ENCODE peak calls at places on chromosome 7, in eight cellular contexts. B is Panc1; O is lung; G is right cardiac atrium; L is aorta; J is cardiac muscle cell; D is HCT116; Q is CD8-positive, alpha-beta T cell. H is an unnamed sample.

GRCh38 chr7:76220185-76221057 is 18.7 kb downstream of the SRRM3 start:
- DNase-seq in B (no peak), O (no peak), G (peak; percentile 68), L (no peak), J (peak; percentile 87), D (no peak), Q (no peak), H (peak; percentile 58)

GRCh38 chr7:129664029-129665012 is 52.8 kb downstream of the NRF1 start:
- DNase-seq in B (peak; percentile 69), O (no peak), G (no peak), L (no peak), J (peak; percentile 83), D (peak; percentile 45), Q (no peak), H (peak; percentile 89)

GRCh38 chr7:28855538-28856217 is 102.5 kb downstream of the TRIL start:
- DNase-seq in B (no peak), O (no peak), G (no peak), L (no peak), J (peak; percentile 72), D (peak; percentile 92), Q (no peak), H (no peak)

GRCh38 chr7:154640266-154640865 is 362.6 kb downstream of the PAXIP1 start:
- DNase-seq in B (no peak), O (no peak), G (no peak), L (no peak), J (no peak), D (no peak), Q (no peak), H (no peak)

GRCh38 chr7:29764227-29764626 is 42.1 kb upstream of the WIPF3 start:
- DNase-seq in B (no peak), O (no peak), G (no peak), L (no peak), J (no peak), D (no peak), Q (no peak), H (no peak)

GRCh38 chr7:150481207-150481920 is 30.9 kb downstream of the GIMAP8 start:
- DNase-seq in B (no peak), O (no peak), G (no peak), L (no peak), J (no peak), D (no peak), Q (peak; percentile 50), H (no peak)

GRCh38 chr7:22109761-22110160 is 164.1 kb upstream of the CDCA7L start:
- DNase-seq in B (no peak), O (peak; percentile 57), G (peak; percentile 64), L (no peak), J (peak; percentile 57), D (peak; percentile 6), Q (no peak), H (no peak)

GRCh38 chr7:6420680-6421079 is 27.1 kb downstream of the DAGLB start:
- DNase-seq in B (no peak), O (no peak), G (peak; percentile 66), L (no peak), J (no peak), D (no peak), Q (no peak), H (no peak)

GRCh38 chr7:39172137-39172536 is 194.4 kb downstream of the POU6F2 start:
- DNase-seq in B (no peak), O (no peak), G (no peak), L (no peak), J (no peak), D (no peak), Q (no peak), H (no peak)

GRCh38 chr7:42212541-42213090 is 24.4 kb downstream of the GLI3 start:
- DNase-seq in B (no peak), O (no peak), G (no peak), L (no peak), J (no peak), D (no peak), Q (no peak), H (no peak)

GRCh38 chr7:48154792-48155413 is 16.4 kb upstream of the ABCA13 start:
- DNase-seq in B (peak; percentile 54), O (no peak), G (peak; percentile 38), L (no peak), J (peak; percentile 64), D (peak; percentile 28), Q (no peak), H (peak; percentile 55)

GRCh38 chr7:38040831-38041230 is 120.4 kb downstream of the EPDR1 start:
- DNase-seq in B (no peak), O (no peak), G (no peak), L (no peak), J (no peak), D (no peak), Q (no peak), H (no peak)

GRCh38 chr7:5598769-5599371 is 175.2 kb upstream of the TNRC18 start:
- DNase-seq in B (no peak), O (no peak), G (no peak), L (no peak), J (peak; percentile 33), D (no peak), Q (no peak), H (no peak)

GRCh38 chr7:18667466-18667865 is 171.9 kb downstream of the HDAC9 start:
- DNase-seq in B (peak; percentile 45), O (no peak), G (no peak), L (no peak), J (peak; percentile 86), D (peak; percentile 63), Q (no peak), H (no peak)

GRCh38 chr7:66847879-66848810 is 72.9 kb upstream of the TMEM248 start:
- DNase-seq in B (no peak), O (no peak), G (no peak), L (no peak), J (peak; percentile 82), D (no peak), Q (no peak), H (peak; percentile 67)

GRCh38 chr7:154871483-154871882 is 131.4 kb downstream of the PAXIP1 start:
- DNase-seq in B (no peak), O (no peak), G (no peak), L (peak; percentile 16), J (no peak), D (no peak), Q (no peak), H (no peak)

GRCh38 chr7:142583424-142583823 is 165.8 kb upstream of the PRSS1 start:
- DNase-seq in B (peak; percentile 86), O (no peak), G (no peak), L (no peak), J (peak; percentile 58), D (peak; percentile 63), Q (no peak), H (peak; percentile 58)

GRCh38 chr7:151888079-151888673 is 11.3 kb upstream of the PRKAG2 start:
- DNase-seq in B (no peak), O (no peak), G (no peak), L (no peak), J (no peak), D (no peak), Q (no peak), H (no peak)

GRCh38 chr7:72187179-72187578 is 225.0 kb downstream of the CALN1 start:
- DNase-seq in B (no peak), O (no peak), G (no peak), L (no peak), J (no peak), D (no peak), Q (no peak), H (no peak)

GRCh38 chr7:137838706-137839315 is 8.0 kb downstream of the DGKI start:
- DNase-seq in B (no peak), O (no peak), G (no peak), L (no peak), J (no peak), D (no peak), Q (no peak), H (no peak)

GRCh38 chr7:85342781-85343180 is 155.9 kb upstream of the SEMA3D start:
- DNase-seq in B (no peak), O (no peak), G (no peak), L (no peak), J (no peak), D (no peak), Q (no peak), H (no peak)

GRCh38 chr7:132205515-132205914 is 370.8 kb downstream of the PLXNA4 start:
- DNase-seq in B (no peak), O (no peak), G (no peak), L (no peak), J (no peak), D (no peak), Q (no peak), H (no peak)

GRCh38 chr7:2104107-2104710 is 128.5 kb downstream of the MAD1L1 start:
- DNase-seq in B (no peak), O (peak; percentile 84), G (peak; percentile 96), L (peak; percentile 95), J (peak; percentile 97), D (peak; percentile 67), Q (peak; percentile 50), H (no peak)

GRCh38 chr7:128437426-128438332 is 18.0 kb upstream of the HILPDA start:
- DNase-seq in B (no peak), O (no peak), G (no peak), L (no peak), J (no peak), D (no peak), Q (no peak), H (no peak)

GRCh38 chr7:55148992-55149391 is 130.2 kb downstream of the EGFR start:
- DNase-seq in B (no peak), O (no peak), G (no peak), L (no peak), J (peak; percentile 31), D (no peak), Q (no peak), H (no peak)
- H3K4me3 ChIP-seq in B (no peak overlapping the region), O (no peak overlapping the region), G (no peak overlapping the region), L (no peak overlapping the region), J (no peak overlapping the region), D (no peak overlapping the region), Q (no peak overlapping the region), H (no peak overlapping the region)

GRCh38 chr7:101248276-101248675 is 3.4 kb upstream of the FIS1 start:
- DNase-seq in B (no peak), O (no peak), G (no peak), L (no peak), J (no peak), D (no peak), Q (no peak), H (no peak)
- H3K4me1 ChIP-seq in B (peaks cover 18% of the 10 kb centered on the region), O (peaks cover 12% of the 10 kb centered on the region), G (peaks cover 4% of the 10 kb centered on the region), L (no peaks in the 10 kb centered on the region), J (peaks cover 10% of the 10 kb centered on the region), D (peaks cover 38% of the 10 kb centered on the region), Q (peaks cover 35% of the 10 kb centered on the region), H (peaks cover 18% of the 10 kb centered on the region)

GRCh38 chr7:54260868-54261475 is 281.2 kb upstream of the VSTM2A start:
- DNase-seq in B (no peak), O (no peak), G (no peak), L (no peak), J (no peak), D (no peak), Q (no peak), H (no peak)

DNA sequence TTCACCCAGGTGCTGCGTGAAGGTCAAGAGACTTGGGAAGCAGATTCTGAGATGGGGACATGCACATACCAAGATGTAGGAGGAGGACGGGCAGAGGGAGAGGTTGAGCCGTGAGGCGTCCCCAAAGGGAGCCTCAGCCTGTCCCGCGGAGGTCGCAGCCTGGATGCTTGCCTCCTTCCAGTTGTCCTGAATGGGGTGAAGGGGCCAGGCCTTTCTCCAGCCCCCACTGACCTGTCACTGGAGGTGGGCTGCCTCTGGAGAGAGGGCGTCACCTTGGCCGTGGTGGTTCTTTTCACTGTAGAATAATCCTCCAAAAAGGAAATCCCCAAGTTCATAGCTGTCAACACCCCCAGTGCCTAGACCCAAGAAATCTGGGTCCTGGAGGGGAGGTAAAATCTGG is 283.0 kb upstream of the VSTM2A start:
- DNase-seq in B (no peak), O (no peak), G (no peak), L (no peak), J (no peak), D (no peak), Q (no peak), H (no peak)
- H3K9me3 ChIP-seq in B (no peaks in the 10 kb centered on the region), O (no peaks in the 10 kb centered on the region), G (no peaks in the 10 kb centered on the region), L (no peaks in the 10 kb centered on the region), J (no peaks in the 10 kb centered on the region), D (no peaks in the 10 kb centered on the region), Q (no peaks in the 10 kb centered on the region), H (peaks cover 2% of the 10 kb centered on the region)

GRCh38 chr7:121488251-121488650 is 92.1 kb upstream of the FAM3C start:
- DNase-seq in B (no peak), O (no peak), G (no peak), L (no peak), J (no peak), D (no peak), Q (no peak), H (no peak)
- H3K4me3 ChIP-seq in B (no peak overlapping the region), O (no peak overlapping the region), G (no peak overlapping the region), L (no peak overlapping the region), J (no peak overlapping the region), D (no peak overlapping the region), Q (no peak overlapping the region), H (no peak overlapping the region)

H was measured in SJSA1.